ENCODE peak calls at places on chromosomes 13 and 19, in seven cellular contexts. C is T-helper 2 cell; E is pancreas; O is NCI-H1694; P is CD4-positive, CD25-positive, alpha-beta regulatory T cell; G is endothelial cell; A is CD4-positive, alpha-beta T cell. B is an unnamed sample.

GRCh38 chr13:109180905-109181425 is 551.6 kb downstream of the MYO16 start:
- DNase-seq in P (no peak), G (no peak), A (no peak), C (no peak), O (no peak), E (no peak), B (no peak)

GRCh38 chr13:23516706-23517105 is 53.5 kb upstream of the TNFRSF19 start:
- DNase-seq in E (no peak), A (no peak), P (no peak), C (no peak), G (no peak), O (no peak), B (no peak)

GRCh38 chr13:51339952-51340732 is 651 bp downstream of the SERPINE3 start:
- DNase-seq in E (no peak), O (no peak), A (no peak), C (no peak), G (no peak), P (no peak), B (no peak)

GRCh38 chr19:7456964-7457541 is 31.8 kb downstream of the PEX11G start:
- DNase-seq in O (no peak), G (no peak), E (no peak), P (no peak), A (no peak), C (no peak), B (peak)

GRCh38 chr13:107324416-107325204 is 756.7 kb upstream of the ARGLU1 start:
- DNase-seq in P (no peak), G (no peak), A (no peak), C (no peak), O (no peak), E (no peak), B (no peak)

GRCh38 chr19:51076602-51077213 is 6.0 kb downstream of the KLK14 start:
- DNase-seq in E (no peak), G (no peak), C (no peak), P (no peak), A (no peak), O (no peak), B (no peak)

GRCh38 chr13:98143601-98144500 is 957 bp downstream of the FARP1 start:
- DNase-seq in G (peak), C (no peak), E (peak), O (peak), P (no peak), A (no peak), B (no peak)

GRCh38 chr13:75541287-75541686 is 3.6 kb upstream of the COMMD6 start:
- DNase-seq in A (no peak), C (no peak), O (no peak), E (no peak), P (no peak), G (no peak), B (no peak)

GRCh38 chr19:1307320-1307719 is 21.6 kb downstream of the EFNA2 start:
- DNase-seq in G (no peak), C (no peak), A (no peak), P (no peak), E (no peak), O (no peak), B (no peak)

GRCh38 chr19:1528596-1529429 is 4.9 kb downstream of the PLK5 start:
- DNase-seq in G (no peak), P (no peak), O (no peak), E (no peak), C (no peak), A (no peak), B (no peak)

GRCh38 chr19:35596366-35596999 is 10.5 kb downstream of the PMIS2 start:
- DNase-seq in O (no peak), G (no peak), P (no peak), E (no peak), C (no peak), A (no peak), B (peak)

GRCh38 chr13:44346534-44346933 is 27.1 kb upstream of the SERP2 start:
- DNase-seq in A (no peak), E (no peak), P (no peak), C (no peak), G (no peak), O (no peak), B (no peak)

GRCh38 chr19:16470911-16471811 is 609 bp downstream of the EPS15L1 start:
- DNase-seq in P (no peak), G (peak), A (peak), C (no peak), E (peak), O (no peak), B (peak)

GRCh38 chr13:39952244-39953233 is 297.1 kb downstream of the COG6 start:
- DNase-seq in G (no peak), A (no peak), O (no peak), C (no peak), E (no peak), P (peak), B (no peak)

GRCh38 chr13:89627991-89628390 is 1719.5 kb upstream of the MIR17HG start:
- DNase-seq in P (no peak), A (no peak), O (no peak), G (no peak), E (no peak), C (no peak), B (no peak)

GRCh38 chr13:113176292-113176691 is 17.8 kb downstream of the PROZ start:
- DNase-seq in O (no peak), G (no peak), E (no peak), C (peak), P (peak), A (peak), B (peak)

GRCh38 chr19:16457195-16457953 is 14.4 kb downstream of the EPS15L1 start:
- DNase-seq in C (no peak), O (peak), P (no peak), E (no peak), A (no peak), G (no peak), B (no peak)

GRCh38 chr13:106109391-106109791 is 426.1 kb downstream of the EFNB2 start:
- DNase-seq in C (no peak), E (no peak), P (no peak), A (no peak), G (no peak), O (no peak), B (no peak)

GRCh38 chr13:102651392-102651791 is 43.5 kb downstream of the METTL21C start:
- DNase-seq in E (no peak), P (no peak), A (no peak), C (no peak), O (no peak), G (no peak), B (no peak)

GRCh38 chr13:52599853-52600603 is 42.2 kb upstream of the HNRNPA1L2 start:
- DNase-seq in A (no peak), C (no peak), E (peak), P (no peak), O (no peak), G (peak), B (peak)

GRCh38 chr19:21838646-21839045 is 2.7 kb upstream of the ZNF43 start:
- DNase-seq in C (no peak), E (no peak), A (no peak), O (no peak), P (no peak), G (no peak), B (no peak)

GRCh38 chr19:48844472-48844871 is 8.2 kb upstream of the HSD17B14 start:
- DNase-seq in A (no peak), C (no peak), G (no peak), O (no peak), E (no peak), P (no peak), B (no peak)

GRCh38 chr19:3434630-3435553 is 45.4 kb downstream of the SMIM24 start:
- DNase-seq in E (peak), P (peak), A (peak), O (peak), G (peak), C (peak), B (peak)

GRCh38 chr13:102773441-102774209 is at the start of gene TEX30:
- DNase-seq in C (peak), E (peak), A (peak), P (peak), O (peak), G (peak), B (peak)

GRCh38 chr13:113917523-113918371 is 53.9 kb upstream of the GAS6 start:
- DNase-seq in P (no peak), G (no peak), O (no peak), E (no peak), C (no peak), A (no peak), B (no peak)

GRCh38 chr19:16463991-16464575 is 7.7 kb downstream of the EPS15L1 start:
- DNase-seq in G (no peak), O (no peak), P (no peak), C (no peak), A (no peak), E (no peak), B (no peak)

GRCh38 chr19:55546822-55547614 is 1.7 kb upstream of the SBK3 start:
- DNase-seq in E (no peak), P (no peak), A (no peak), O (no peak), C (no peak), G (no peak), B (no peak)

GRCh38 chr13:75889427-75889826 is 253.3 kb downstream of the LMO7 start:
- DNase-seq in P (no peak), O (no peak), G (no peak), A (no peak), C (no peak), E (no peak), B (no peak)

B was measured in activated CD4-positive, alpha-beta memory T cell treated with anti-CD3 and anti-CD28 coated beads for 36 hours.